ENCODE peak calls at places on chromosome 22, in five cellular contexts. X is bronchial epithelial cell; V is activated T-cell treated with anti-CD3 and anti-CD28 coated beads, Interleukin-2, amount 50 U/mL, for 24 hours; F is dorsolateral prefrontal cortex; L is D341Med. H is an unnamed sample.
A peak's percentile ranks its signal among the peaks of the same experiment; 100 is the strongest.

GRCh38 chr22:45265546-45265945 is 19.2 kb upstream of the UPK3A start:
- DNase-seq in X (no peak), V (no peak), F (no peak), L (no peak), H (no peak)

GRCh38 chr22:32850591-32851517 is 49.3 kb downstream of the TIMP3 start:
- DNase-seq in X (no peak), V (no peak), F (peak; percentile 36), L (no peak), H (no peak)

GRCh38 chr22:35352214-35353111 is 28.4 kb upstream of the HMOX1 start:
- DNase-seq in X (peak; percentile 35), V (peak; percentile 65), F (peak; percentile 34), L (peak; percentile 39), H (no peak)

GRCh38 chr22:43377486-43377995 is 34.3 kb upstream of the MPPED1 start:
- DNase-seq in X (no peak), V (no peak), F (peak; percentile 53), L (peak; percentile 22), H (no peak)

GRCh38 chr22:33515733-33516297 is 404.5 kb downstream of the LARGE1 start:
- DNase-seq in X (no peak), V (no peak), F (no peak), L (no peak), H (no peak)

GRCh38 chr22:50178871-50179869 is 6.5 kb upstream of the TRABD start:
- DNase-seq in X (no peak), V (no peak), F (no peak), L (no peak), H (no peak)

GRCh38 chr22:20483771-20484170 is 11.8 kb downstream of the KLHL22 start:
- DNase-seq in X (no peak), V (no peak), F (no peak), L (no peak), H (no peak)

GRCh38 chr22:24964441-24964840 is 11.9 kb downstream of the KIAA1671 start:
- DNase-seq in X (no peak), V (no peak), F (no peak), L (no peak), H (no peak)

GRCh38 chr22:39098026-39098425 is 982 bp downstream of the APOBEC3H start:
- DNase-seq in X (no peak), V (no peak), F (no peak), L (peak; percentile 15), H (no peak)

GRCh38 chr22:48185656-48186055 is 1423.2 kb downstream of the TBC1D22A start:
- DNase-seq in X (no peak), V (no peak), F (no peak), L (no peak), H (no peak)

GRCh38 chr22:36773935-36774334 is 2.0 kb downstream of the IFT27 start:
- DNase-seq in X (peak; percentile 53), V (no peak), F (no peak), L (no peak), H (peak; percentile 31)

GRCh38 chr22:38872831-38873248 is 824 bp upstream of the CBX6 start:
- DNase-seq in X (no peak), V (peak; percentile 55), F (peak; percentile 67), L (peak; percentile 44), H (no peak)

GRCh38 chr22:37366601-37367000 is 60.7 kb downstream of the ELFN2 start:
- DNase-seq in X (no peak), V (no peak), F (no peak), L (no peak), H (no peak)

GRCh38 chr22:27206001-27206746 is 548.8 kb downstream of the MIAT start:
- DNase-seq in X (peak; percentile 29), V (no peak), F (no peak), L (no peak), H (peak; percentile 55)

GRCh38 chr22:27100789-27101188 is 443.4 kb downstream of the MIAT start:
- DNase-seq in X (no peak), V (no peak), F (no peak), L (no peak), H (peak; percentile 9)

GRCh38 chr22:31088233-31088986 is 7.3 kb downstream of the SMTN start:
- DNase-seq in X (no peak), V (no peak), F (no peak), L (no peak), H (no peak)

GRCh38 chr22:22109693-22110466 is 127.3 kb upstream of the TOP3B start:
- DNase-seq in X (peak; percentile 18), V (no peak), F (no peak), L (no peak), H (no peak)

GRCh38 chr22:47837703-47838102 is 1075.3 kb downstream of the TBC1D22A start:
- DNase-seq in X (peak; percentile 3), V (no peak), F (no peak), L (no peak), H (peak; percentile 2)

GRCh38 chr22:19832476-19833108 is 22.1 kb downstream of the GNB1L start:
- DNase-seq in X (no peak), V (no peak), F (no peak), L (peak; percentile 15), H (no peak)

GRCh38 chr22:25644122-25644521 is 79.6 kb downstream of the GRK3 start:
- DNase-seq in X (no peak), V (no peak), F (no peak), L (no peak), H (no peak)

GRCh38 chr22:39219071-39220050 is 25.4 kb downstream of the PDGFB start:
- DNase-seq in X (no peak), V (peak; percentile 22), F (no peak), L (peak; percentile 9), H (no peak)

GRCh38 chr22:30201970-30202369 is 44.6 kb downstream of the LIF start:
- DNase-seq in X (peak; percentile 60), V (peak; percentile 24), F (no peak), L (no peak), H (peak; percentile 65)

GRCh38 chr22:46021577-46021976 is 44.6 kb upstream of the WNT7B start:
- DNase-seq in X (no peak), V (no peak), F (no peak), L (no peak), H (no peak)

GRCh38 chr22:40485813-40486610 is 115.6 kb downstream of the SGSM3 start:
- DNase-seq in X (peak; percentile 87), V (no peak), F (no peak), L (peak; percentile 46), H (peak; percentile 78)

GRCh38 chr22:30906946-30907345 is 61.6 kb downstream of the MORC2 start:
- DNase-seq in X (no peak), V (no peak), F (no peak), L (peak; percentile 17), H (no peak)

GRCh38 chr22:19818264-19819208 is 36.1 kb downstream of the GNB1L start:
- DNase-seq in X (no peak), V (peak; percentile 17), F (no peak), L (peak; percentile 28), H (no peak)

GRCh38 chr22:43850529-43850928 is 11.8 kb downstream of the SULT4A1 start:
- DNase-seq in X (no peak), V (no peak), F (no peak), L (no peak), H (no peak)

GRCh38 chr22:46033256-46034200 is 56.6 kb upstream of the WNT7B start:
- DNase-seq in X (no peak), V (no peak), F (no peak), L (no peak), H (no peak)

GRCh38 chr22:17087176-17088131 is 2.7 kb downstream of the IL17RA start:
- DNase-seq in X (no peak), V (peak; percentile 62), F (no peak), L (no peak), H (no peak)

GRCh38 chr22:50162391-50162956 is 8.1 kb upstream of the PANX2 start:
- DNase-seq in X (no peak), V (no peak), F (no peak), L (no peak), H (no peak)

GRCh38 chr22:45503816-45504702 is 1.4 kb downstream of the FBLN1 start:
- DNase-seq in X (no peak), V (no peak), F (no peak), L (no peak), H (peak; percentile 79)